ENCODE peak calls at places on chromosome 18, in ten cellular contexts. A is endodermal cell, S is mammary epithelial cell, I is tibial nerve, Q is spleen, B is IMR-90, M is foreskin keratinocyte, H is dorsolateral prefrontal cortex, R is tibial artery, V is body of pancreas. W is an unnamed sample.

GRCh38 chr18:644395-645004 is 13.0 kb upstream of the TYMS start:
- DNase-seq in B (no peak), Q (no peak), V (no peak), R (no peak), M (peak), H (peak), S (peak), I (no peak), A (no peak), W (peak)

GRCh38 chr18:21918693-21919092 is 178.1 kb downstream of the MIB1 start:
- DNase-seq in I (no peak), V (no peak), R (no peak), M (peak), Q (no peak), H (no peak), S (no peak), A (no peak), B (no peak), W (no peak)

GRCh38 chr18:76672627-76673026 is 149.7 kb upstream of the ZNF236 start:
- DNase-seq in R (no peak), I (no peak), S (peak), A (peak), M (peak), V (no peak), B (peak), H (no peak), Q (no peak), W (no peak)

GRCh38 chr18:26978812-26979341 is 113.4 kb upstream of the AQP4 start:
- DNase-seq in M (no peak), R (no peak), B (no peak), I (no peak), S (no peak), V (no peak), H (no peak), A (no peak), Q (no peak), W (no peak)

GRCh38 chr18:21484851-21485636 is 115.5 kb downstream of the ESCO1 start:
- DNase-seq in A (no peak), B (peak), V (no peak), R (no peak), I (no peak), H (no peak), Q (no peak), S (peak), M (peak), W (no peak)

GRCh38 chr18:4605222-4605621 is 150.1 kb upstream of the DLGAP1 start:
- DNase-seq in M (no peak), A (no peak), R (no peak), I (no peak), S (no peak), H (no peak), V (no peak), Q (no peak), B (no peak), W (no peak)

GRCh38 chr18:22214731-22215528 is 45.5 kb downstream of the GATA6 start:
- DNase-seq in S (peak), M (peak), I (no peak), V (no peak), B (peak), A (no peak), H (no peak), R (no peak), Q (no peak), W (no peak)

GRCh38 chr18:67731853-67732252 is 215.3 kb upstream of the DSEL start:
- DNase-seq in H (no peak), M (peak), Q (no peak), B (peak), V (no peak), A (no peak), S (peak), I (no peak), R (no peak), W (no peak)

GRCh38 chr18:43276471-43276870 is 819 bp downstream of the SYT4 start:
- DNase-seq in Q (no peak), M (no peak), I (no peak), R (no peak), B (no peak), S (no peak), V (no peak), A (no peak), H (no peak), W (no peak)

GRCh38 chr18:49459404-49460171 is 857 bp downstream of the DYM start:
- DNase-seq in B (peak), Q (no peak), S (no peak), H (no peak), M (peak), R (peak), V (peak), I (no peak), A (no peak), W (no peak)

GRCh38 chr18:78319934-78320333 is 659.7 kb upstream of the SALL3 start:
- DNase-seq in A (no peak), B (no peak), H (no peak), Q (no peak), V (no peak), I (no peak), M (no peak), S (no peak), R (no peak), W (no peak)

GRCh38 chr18:8894823-8895222 is 189.5 kb downstream of the MTCL1 start:
- DNase-seq in B (no peak), S (no peak), Q (no peak), R (no peak), V (no peak), H (no peak), I (no peak), A (no peak), M (no peak), W (no peak)

GRCh38 chr18:75582406-75582821 is 154.9 kb upstream of the SMIM21 start:
- DNase-seq in M (no peak), B (peak), V (no peak), I (no peak), H (no peak), Q (no peak), A (no peak), S (no peak), R (no peak), W (no peak)

GRCh38 chr18:3836937-3837336 is 387.0 kb downstream of the TGIF1 start:
- DNase-seq in S (no peak), V (no peak), Q (no peak), H (peak), I (no peak), R (no peak), M (no peak), B (no peak), A (no peak), W (no peak)

GRCh38 chr18:74950479-74950878 is 258.5 kb downstream of the PTGR3 start:
- DNase-seq in S (no peak), A (no peak), I (no peak), H (no peak), V (no peak), M (no peak), R (no peak), B (no peak), Q (no peak), W (no peak)

GRCh38 chr18:43563780-43564179 is 286.5 kb upstream of the SYT4 start:
- DNase-seq in Q (no peak), V (peak), I (no peak), A (peak), M (peak), B (peak), S (peak), H (peak), R (no peak), W (no peak)

GRCh38 chr18:36465970-36466369 is 168.5 kb downstream of the FHOD3 start:
- DNase-seq in Q (no peak), M (no peak), R (no peak), B (no peak), S (no peak), I (no peak), V (no peak), A (no peak), H (no peak), W (no peak)

GRCh38 chr18:50870138-50870845 is 8.6 kb upstream of the ME2 start:
- DNase-seq in M (peak), H (no peak), B (peak), S (peak), V (no peak), Q (no peak), A (no peak), I (no peak), R (no peak), W (no peak)

GRCh38 chr18:27298215-27298804 is 113.2 kb upstream of the CHST9 start:
- DNase-seq in S (peak), Q (no peak), V (no peak), A (no peak), M (peak), R (no peak), I (no peak), H (no peak), B (no peak), W (no peak)

GRCh38 chr18:52236134-52236533 is 103.9 kb upstream of the DCC start:
- DNase-seq in H (no peak), V (no peak), I (no peak), M (peak), S (peak), Q (no peak), R (no peak), B (no peak), A (no peak), W (no peak)

GRCh38 chr18:34633368-34633767 is 76.7 kb upstream of the DTNA start:
- DNase-seq in R (no peak), I (no peak), A (no peak), V (no peak), Q (no peak), B (no peak), M (no peak), S (no peak), H (no peak), W (no peak)

GRCh38 chr18:5036523-5036922 is 160.5 kb downstream of the AKAIN1 start:
- DNase-seq in A (peak), B (no peak), I (no peak), S (no peak), Q (no peak), M (no peak), V (no peak), H (no peak), R (no peak), W (no peak)

GRCh38 chr18:50675043-50675442 is 115.2 kb downstream of the MAPK4 start:
- DNase-seq in R (no peak), V (no peak), A (peak), M (no peak), Q (peak), H (no peak), B (no peak), I (no peak), S (no peak), W (no peak)

GRCh38 chr18:38459595-38459994 is 894.0 kb upstream of the CELF4 start:
- DNase-seq in Q (no peak), M (no peak), H (no peak), I (no peak), R (no peak), V (no peak), A (no peak), S (no peak), B (no peak), W (no peak)

GRCh38 chr18:6363216-6363615 is 51.5 kb downstream of the L3MBTL4 start:
- DNase-seq in R (no peak), B (no peak), Q (no peak), V (no peak), A (no peak), I (no peak), M (no peak), S (no peak), H (no peak), W (no peak)

DNA sequence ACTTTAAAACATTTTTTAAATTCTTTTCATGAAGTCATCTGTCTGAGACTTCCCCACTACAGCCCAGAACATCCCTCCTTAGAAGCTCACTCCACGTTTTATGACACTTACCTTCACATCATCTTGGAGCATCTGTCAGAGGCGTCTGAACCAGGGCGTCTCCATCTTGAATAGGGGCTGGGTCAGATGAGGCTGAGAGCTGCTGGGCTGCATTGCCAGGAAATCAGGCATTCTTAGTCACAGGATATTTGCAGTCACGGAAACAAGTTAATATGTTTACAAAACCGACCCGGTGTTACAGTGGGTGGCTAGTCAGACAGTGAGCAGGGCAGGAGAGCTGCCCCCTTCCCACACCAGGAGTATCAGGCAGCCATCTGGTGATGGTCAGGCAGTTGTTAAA is 456.5 kb downstream of the FBXO15 start:
- DNase-seq in M (peak), H (no peak), R (no peak), I (no peak), Q (no peak), S (no peak), V (no peak), A (no peak), B (peak), W (no peak)
- H3K27ac ChIP-seq in M (no peak), H (no peak), R (no peak), I (no peak), Q (no peak), S (no peak), V (no peak), A (peak), B (peak), W (no peak)

GRCh38 chr18:79940126-79940813 is 11.2 kb downstream of the SLC66A2 start:
- DNase-seq in S (no peak), Q (no peak), I (no peak), A (peak), R (no peak), M (no peak), H (no peak), V (no peak), B (no peak), W (no peak)
- H3K27ac ChIP-seq in S (no peak), Q (no peak), I (peak), A (no peak), R (no peak), M (no peak), H (no peak), V (no peak), B (no peak), W (no peak)

GRCh38 chr18:10403675-10404074 is 50.8 kb upstream of the APCDD1 start:
- DNase-seq in R (no peak), Q (no peak), H (no peak), A (no peak), M (no peak), S (no peak), B (no peak), I (no peak), V (no peak), W (no peak)
- H3K27ac ChIP-seq in R (no peak), Q (no peak), H (peak), A (peak), M (no peak), S (no peak), B (no peak), I (peak), V (no peak), W (peak)

DNA sequence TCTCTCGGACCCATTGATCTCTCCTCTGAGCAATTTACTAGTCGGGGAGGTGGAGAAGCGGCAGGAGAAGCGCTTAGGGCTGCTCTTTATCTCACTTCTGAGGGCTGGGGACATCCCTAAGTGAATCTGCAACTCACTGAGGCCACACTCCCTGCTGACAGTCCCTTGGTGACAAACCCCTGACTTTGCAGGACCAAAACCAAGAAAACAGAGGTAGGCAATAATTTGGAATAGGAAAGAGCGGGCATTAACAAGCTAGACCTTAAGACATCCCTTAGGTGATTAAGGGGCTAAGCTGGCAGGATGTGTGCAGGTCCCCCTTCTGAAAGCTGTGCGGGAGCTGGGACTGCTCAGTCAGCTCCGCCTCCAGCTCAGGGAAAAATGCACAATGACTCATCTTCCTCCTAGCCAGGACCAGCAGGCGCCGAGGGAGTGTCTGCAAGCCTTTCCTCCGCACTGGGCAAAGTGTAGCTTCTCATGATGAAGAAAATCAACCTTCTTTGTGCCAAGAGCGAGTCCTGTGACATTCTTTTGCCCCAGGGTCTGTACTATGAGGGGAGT is 63.3 kb downstream of the BOD1L2 start:
- DNase-seq in R (peak), I (peak), M (peak), V (peak), A (peak), B (peak), H (peak), S (peak), Q (no peak), W (no peak)
- H3K27ac ChIP-seq in R (no peak), I (no peak), M (peak), V (no peak), A (no peak), B (no peak), H (no peak), S (peak), Q (no peak), W (no peak)